ENCODE peak calls at places on chromosomes 7 and 10, in five cellular contexts. One of them, this sample, is unnamed. For H3K4me1, the result is how much of the 10 kb centered on the place peaks cover.

GRCh38 chr10:13528875-13529713 is at the start of gene BEND7:
- DNase-seq in ovary: peak
- DNase-seq in RWPE2: no peak
- DNase-seq in pancreas: peak
- DNase-seq in effector memory CD4-positive, alpha-beta T cell: no peak
- DNase-seq in this sample: peak

GRCh38 chr7:1761097-1761496 is 91.0 kb downstream of the ELFN1 start:
- DNase-seq in pancreas: no peak
- DNase-seq in RWPE2: no peak
- DNase-seq in ovary: no peak
- DNase-seq in effector memory CD4-positive, alpha-beta T cell: no peak
- DNase-seq in this sample: no peak

GRCh38 chr7:34080513-34080912 is 175.2 kb downstream of the BMPER start:
- DNase-seq in effector memory CD4-positive, alpha-beta T cell: no peak
- DNase-seq in pancreas: no peak
- DNase-seq in ovary: no peak
- DNase-seq in RWPE2: no peak
- DNase-seq in this sample: no peak

GRCh38 chr10:119377905-119378736 is 164.4 kb downstream of the RGS10 start:
- DNase-seq in RWPE2: no peak
- DNase-seq in ovary: no peak
- DNase-seq in pancreas: no peak
- DNase-seq in effector memory CD4-positive, alpha-beta T cell: no peak
- DNase-seq in this sample: peak

GRCh38 chr10:101565936-101566332 is 22.1 kb downstream of the POLL start:
- DNase-seq in ovary: no peak
- DNase-seq in pancreas: no peak
- DNase-seq in RWPE2: peak
- DNase-seq in effector memory CD4-positive, alpha-beta T cell: no peak
- DNase-seq in this sample: no peak

GRCh38 chr10:82321734-82322133 is 446.7 kb downstream of the NRG3 start:
- DNase-seq in pancreas: no peak
- DNase-seq in effector memory CD4-positive, alpha-beta T cell: no peak
- DNase-seq in ovary: no peak
- DNase-seq in RWPE2: no peak
- DNase-seq in this sample: no peak

GRCh38 chr10:61475449-61475873 is 22.3 kb upstream of the TMEM26 start:
- DNase-seq in RWPE2: no peak
- DNase-seq in ovary: no peak
- DNase-seq in effector memory CD4-positive, alpha-beta T cell: no peak
- DNase-seq in pancreas: no peak
- DNase-seq in this sample: no peak

GRCh38 chr7:158828343-158829020 is 827 bp downstream of the ESYT2 start:
- DNase-seq in effector memory CD4-positive, alpha-beta T cell: peak
- DNase-seq in ovary: peak
- DNase-seq in pancreas: peak
- DNase-seq in RWPE2: no peak
- DNase-seq in this sample: peak

GRCh38 chr7:2313450-2314208 is 612 bp downstream of the SNX8 start:
- DNase-seq in RWPE2: peak
- DNase-seq in pancreas: no peak
- DNase-seq in effector memory CD4-positive, alpha-beta T cell: no peak
- DNase-seq in ovary: no peak
- DNase-seq in this sample: peak

GRCh38 chr7:138151731-138152577 is 75.7 kb downstream of the AKR1D1 start:
- DNase-seq in RWPE2: no peak
- DNase-seq in pancreas: no peak
- DNase-seq in ovary: no peak
- DNase-seq in effector memory CD4-positive, alpha-beta T cell: no peak
- DNase-seq in this sample: no peak

GRCh38 chr7:135803143-135803542 is 54.5 kb upstream of the FAM180A start:
- DNase-seq in effector memory CD4-positive, alpha-beta T cell: no peak
- DNase-seq in ovary: no peak
- DNase-seq in pancreas: no peak
- DNase-seq in RWPE2: no peak
- DNase-seq in this sample: no peak

GRCh38 chr10:50432206-50432605 is 180.9 kb upstream of the ASAH2 start:
- DNase-seq in ovary: no peak
- DNase-seq in RWPE2: no peak
- DNase-seq in pancreas: no peak
- DNase-seq in effector memory CD4-positive, alpha-beta T cell: no peak
- DNase-seq in this sample: no peak

GRCh38 chr10:19012111-19012510 is 36.5 kb upstream of the MALRD1 start:
- DNase-seq in ovary: no peak
- DNase-seq in pancreas: no peak
- DNase-seq in effector memory CD4-positive, alpha-beta T cell: no peak
- DNase-seq in RWPE2: no peak
- DNase-seq in this sample: no peak

GRCh38 chr7:134941185-134941900 is 45.0 kb upstream of the AGBL3 start:
- DNase-seq in effector memory CD4-positive, alpha-beta T cell: no peak
- DNase-seq in ovary: no peak
- DNase-seq in pancreas: no peak
- DNase-seq in RWPE2: no peak
- DNase-seq in this sample: no peak

GRCh38 chr7:39453743-39454355 is 112.4 kb upstream of the YAE1 start:
- DNase-seq in ovary: no peak
- DNase-seq in RWPE2: no peak
- DNase-seq in effector memory CD4-positive, alpha-beta T cell: peak
- DNase-seq in pancreas: no peak
- DNase-seq in this sample: peak

GRCh38 chr10:20871970-20872369 is 25.1 kb downstream of the NEBL start:
- DNase-seq in ovary: no peak
- DNase-seq in RWPE2: no peak
- DNase-seq in pancreas: no peak
- DNase-seq in effector memory CD4-positive, alpha-beta T cell: no peak
- DNase-seq in this sample: no peak

GRCh38 chr10:63128443-63128842 is 4.7 kb upstream of the NRBF2 start:
- DNase-seq in effector memory CD4-positive, alpha-beta T cell: no peak
- DNase-seq in ovary: no peak
- DNase-seq in RWPE2: no peak
- DNase-seq in pancreas: no peak
- DNase-seq in this sample: no peak

GRCh38 chr10:96614515-96614914 is 27.7 kb upstream of the TM9SF3 start:
- DNase-seq in pancreas: no peak
- DNase-seq in ovary: no peak
- DNase-seq in RWPE2: peak
- DNase-seq in effector memory CD4-positive, alpha-beta T cell: no peak
- DNase-seq in this sample: no peak

GRCh38 chr10:28250782-28251181 is 52.1 kb downstream of the MPP7 start:
- DNase-seq in RWPE2: no peak
- DNase-seq in effector memory CD4-positive, alpha-beta T cell: no peak
- DNase-seq in ovary: no peak
- DNase-seq in pancreas: no peak
- DNase-seq in this sample: no peak

GRCh38 chr7:77331938-77332695 is 84.0 kb downstream of the GSAP start:
- DNase-seq in pancreas: no peak
- DNase-seq in ovary: peak
- DNase-seq in effector memory CD4-positive, alpha-beta T cell: peak
- DNase-seq in RWPE2: no peak
- DNase-seq in this sample: peak

GRCh38 chr10:49151025-49151445 is 17.2 kb upstream of the FAM170B start:
- DNase-seq in ovary: no peak
- DNase-seq in effector memory CD4-positive, alpha-beta T cell: no peak
- DNase-seq in RWPE2: no peak
- DNase-seq in pancreas: no peak
- DNase-seq in this sample: no peak

GRCh38 chr7:101602484-101603241 is 26.4 kb downstream of the MYL10 start:
- DNase-seq in pancreas: peak
- DNase-seq in RWPE2: no peak
- DNase-seq in effector memory CD4-positive, alpha-beta T cell: peak
- DNase-seq in ovary: peak
- DNase-seq in this sample: peak

GRCh38 chr10:22536620-22537019 is 177.8 kb downstream of the PIP4K2A start:
- DNase-seq in pancreas: no peak
- DNase-seq in effector memory CD4-positive, alpha-beta T cell: no peak
- DNase-seq in RWPE2: no peak
- DNase-seq in ovary: no peak
- DNase-seq in this sample: no peak

GRCh38 chr10:51422311-51423120 is 276.9 kb downstream of the CSTF2T start:
- DNase-seq in pancreas: peak
- DNase-seq in ovary: peak
- DNase-seq in RWPE2: no peak
- DNase-seq in effector memory CD4-positive, alpha-beta T cell: no peak
- DNase-seq in this sample: peak

GRCh38 chr7:81280531-81280930 is 361.7 kb upstream of the SEMA3C start:
- DNase-seq in RWPE2: no peak
- DNase-seq in ovary: no peak
- DNase-seq in effector memory CD4-positive, alpha-beta T cell: no peak
- DNase-seq in pancreas: no peak
- DNase-seq in this sample: no peak

GRCh38 chr7:22822486-22823141 is at the start of gene TOMM7:
- DNase-seq in ovary: peak
- DNase-seq in RWPE2: peak
- DNase-seq in effector memory CD4-positive, alpha-beta T cell: peak
- DNase-seq in pancreas: peak
- DNase-seq in this sample: peak

GRCh38 chr7:68429376-68430117 is 1168.7 kb upstream of the AUTS2 start:
- DNase-seq in pancreas: no peak
- DNase-seq in effector memory CD4-positive, alpha-beta T cell: no peak
- DNase-seq in ovary: no peak
- DNase-seq in RWPE2: no peak
- DNase-seq in this sample: no peak

GRCh38 chr7:94394058-94394398 is 667 bp upstream of the COL1A2 start:
- DNase-seq in ovary: peak
- DNase-seq in RWPE2: no peak
- DNase-seq in effector memory CD4-positive, alpha-beta T cell: no peak
- DNase-seq in pancreas: no peak
- DNase-seq in this sample: no peak

GRCh38 chr7:94389381-94389780 is 5.3 kb upstream of the COL1A2 start:
- DNase-seq in effector memory CD4-positive, alpha-beta T cell: no peak
- DNase-seq in pancreas: no peak
- DNase-seq in RWPE2: no peak
- DNase-seq in ovary: no peak
- DNase-seq in this sample: no peak

GRCh38 chr7:94393251-94393758 is 1.4 kb upstream of the COL1A2 start:
- DNase-seq in ovary: peak
- DNase-seq in effector memory CD4-positive, alpha-beta T cell: no peak
- DNase-seq in RWPE2: no peak
- DNase-seq in pancreas: no peak
- DNase-seq in this sample: no peak

GRCh38 chr7:94392391-94392782 is 2.3 kb upstream of the COL1A2 start:
- DNase-seq in pancreas: no peak
- DNase-seq in effector memory CD4-positive, alpha-beta T cell: no peak
- DNase-seq in RWPE2: no peak
- DNase-seq in ovary: no peak
- DNase-seq in this sample: no peak

DNA sequence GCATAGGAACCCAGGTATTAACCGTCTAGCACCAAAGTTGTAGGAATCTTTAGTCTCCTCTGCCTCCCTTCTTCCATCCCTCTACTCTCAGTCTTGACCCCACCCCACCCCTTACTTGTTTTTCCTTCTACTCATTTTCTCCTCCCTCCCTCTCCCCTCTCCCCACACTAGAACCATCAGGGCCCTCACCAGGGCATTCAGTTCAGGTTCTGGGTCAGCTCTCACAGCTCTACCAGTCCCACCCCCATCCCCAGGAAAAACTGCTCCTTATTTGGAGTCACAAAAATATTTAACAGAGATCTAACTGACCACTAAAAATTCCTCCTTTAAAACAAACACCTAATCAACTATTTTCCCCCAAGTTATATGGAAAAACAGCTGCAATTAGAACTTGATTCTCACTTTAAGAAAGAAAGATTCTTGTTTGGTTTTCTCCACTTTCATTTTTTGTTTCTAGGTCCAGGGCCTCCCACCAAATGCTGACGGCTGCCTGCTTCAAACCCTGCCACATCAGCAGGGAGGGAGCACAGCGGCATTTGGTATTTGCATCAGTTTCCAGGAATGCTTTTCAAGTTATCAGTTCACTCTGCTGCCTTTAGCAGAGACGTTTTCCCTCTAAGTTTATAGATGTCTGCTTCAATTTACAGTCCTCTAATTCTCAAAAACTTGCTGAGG is 2.8 kb upstream of the COL1A2 start:
- DNase-seq in effector memory CD4-positive, alpha-beta T cell: no peak
- DNase-seq in pancreas: no peak
- DNase-seq in RWPE2: no peak
- DNase-seq in ovary: peak
- DNase-seq in this sample: peak
- H3K4me3 ChIP-seq in effector memory CD4-positive, alpha-beta T cell: no peak
- H3K4me3 ChIP-seq in pancreas: no peak
- H3K4me3 ChIP-seq in RWPE2: no peak
- H3K4me3 ChIP-seq in ovary: no peak
- H3K4me3 ChIP-seq in this sample: no peak

DNA sequence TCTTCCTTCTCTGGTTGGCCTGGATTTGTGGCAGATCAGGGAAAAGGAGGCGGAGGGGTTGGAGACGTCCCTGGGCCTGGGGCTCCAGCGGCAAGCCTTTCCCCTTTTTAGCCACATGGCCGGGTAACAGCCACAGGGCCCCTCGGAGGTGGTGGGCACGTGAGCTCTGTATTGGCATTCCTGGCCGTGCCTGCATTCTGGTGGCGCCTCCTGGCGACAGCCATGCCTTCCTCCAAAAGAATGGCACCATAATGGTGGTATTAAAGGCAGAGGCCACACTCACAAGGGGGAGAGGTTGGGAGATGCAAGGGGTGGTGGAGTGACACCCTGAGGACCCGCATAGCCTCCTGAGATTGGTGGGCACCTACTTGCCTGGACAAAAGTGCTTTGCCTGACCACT is 3.0 kb upstream of the AQP1 start:
- DNase-seq in effector memory CD4-positive, alpha-beta T cell: no peak
- DNase-seq in RWPE2: no peak
- DNase-seq in ovary: no peak
- DNase-seq in pancreas: no peak
- DNase-seq in this sample: no peak
- H3K4me1 ChIP-seq in effector memory CD4-positive, alpha-beta T cell: under half
- H3K4me1 ChIP-seq in RWPE2: under half
- H3K4me1 ChIP-seq in ovary: under half
- H3K4me1 ChIP-seq in pancreas: under half
- H3K4me1 ChIP-seq in this sample: under half

DNA sequence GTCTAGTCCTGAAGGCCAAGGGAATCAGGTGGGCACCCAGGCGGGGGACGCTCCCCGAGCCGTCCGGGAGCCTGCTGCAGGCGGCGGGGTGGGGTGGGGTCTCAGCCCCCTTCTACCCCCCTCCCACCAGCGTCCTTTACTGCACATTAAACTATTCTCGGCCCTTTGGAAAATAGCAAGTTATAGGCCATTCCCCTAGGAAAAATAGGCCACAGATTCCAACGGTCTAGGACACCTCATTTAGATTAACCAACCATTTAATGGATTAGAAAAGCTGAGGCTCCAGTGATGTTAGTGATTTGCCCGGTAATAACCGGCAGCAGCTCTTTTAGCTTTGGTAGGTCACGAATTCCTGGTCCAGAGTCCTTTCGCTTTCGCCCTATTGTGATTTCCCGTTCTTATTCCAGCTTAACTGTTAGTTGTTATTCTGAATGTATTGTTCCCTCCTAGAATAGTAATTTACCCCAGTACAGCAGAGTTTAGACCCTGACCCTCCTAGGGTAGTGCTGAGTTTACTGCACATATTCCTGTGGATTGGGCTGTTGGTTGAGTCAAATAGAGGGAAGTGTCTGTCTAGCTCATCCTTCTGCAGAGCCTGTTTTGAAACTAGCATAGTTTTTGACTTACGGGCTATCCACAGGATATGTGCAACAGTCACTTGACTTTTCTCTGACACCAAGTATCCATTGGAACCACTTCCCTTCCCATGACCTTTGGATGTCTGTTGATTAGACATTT is 721 bp downstream of the GSTO1 start:
- DNase-seq in ovary: no peak
- DNase-seq in effector memory CD4-positive, alpha-beta T cell: no peak
- DNase-seq in RWPE2: no peak
- DNase-seq in pancreas: no peak
- DNase-seq in this sample: no peak
- H3K4me3 ChIP-seq in ovary: peak
- H3K4me3 ChIP-seq in effector memory CD4-positive, alpha-beta T cell: peak
- H3K4me3 ChIP-seq in RWPE2: peak
- H3K4me3 ChIP-seq in pancreas: peak
- H3K4me3 ChIP-seq in this sample: peak

GRCh38 chr10:124735491-124736286 is 8.5 kb downstream of the FAM53B start:
- DNase-seq in pancreas: no peak
- DNase-seq in ovary: no peak
- DNase-seq in effector memory CD4-positive, alpha-beta T cell: no peak
- DNase-seq in RWPE2: no peak
- DNase-seq in this sample: no peak
- H3K4me1 ChIP-seq in pancreas: under half
- H3K4me1 ChIP-seq in ovary: half or more
- H3K4me1 ChIP-seq in effector memory CD4-positive, alpha-beta T cell: half or more
- H3K4me1 ChIP-seq in RWPE2: under half
- H3K4me1 ChIP-seq in this sample: half or more